ENCODE peak calls at places on chromosomes 7 and 10, in nine cellular contexts. D is astrocyte of the spinal cord, A is epithelial cell of proximal tubule, B is testis, O is A549, X is fibroblast of pulmonary artery, Q is body of pancreas, L is AG10803, N is GM12864. S is an unnamed sample.

GRCh38 chr7:2203551-2204300 is 29.0 kb downstream of the MAD1L1 start:
- DNase-seq in D (no peak), A (no peak), B (no peak), O (no peak), X (peak), Q (no peak), L (no peak), N (peak), S (no peak)

GRCh38 chr10:31147220-31147608 is 115.5 kb upstream of the ZNF438 start:
- DNase-seq in D (peak), A (no peak), B (no peak), O (peak), X (peak), Q (no peak), L (peak), N (no peak), S (no peak)

GRCh38 chr7:28318126-28318762 is 94.1 kb upstream of the CREB5 start:
- DNase-seq in D (no peak), A (no peak), B (no peak), O (no peak), X (no peak), Q (no peak), L (peak), N (no peak), S (no peak)

GRCh38 chr10:44465430-44466115 is 80.7 kb upstream of the CXCL12 start:
- DNase-seq in D (peak), A (no peak), B (no peak), O (no peak), X (no peak), Q (no peak), L (no peak), N (no peak), S (no peak)

GRCh38 chr7:27101188-27101905 is 1.1 kb downstream of the HOXA2 start:
- DNase-seq in D (peak), A (no peak), B (no peak), O (no peak), X (peak), Q (no peak), L (no peak), N (no peak), S (no peak)

GRCh38 chr10:3226960-3227724 is 54.6 kb upstream of the PITRM1 start:
- DNase-seq in D (peak), A (peak), B (no peak), O (peak), X (peak), Q (no peak), L (peak), N (no peak), S (peak)

GRCh38 chr7:158992759-158993158 is 136.4 kb downstream of the DYNC2I1 start:
- DNase-seq in D (no peak), A (no peak), B (no peak), O (no peak), X (no peak), Q (no peak), L (no peak), N (no peak), S (no peak)

GRCh38 chr10:5584895-5585516 is 60.2 kb downstream of the CALML3 start:
- DNase-seq in D (peak), A (peak), B (no peak), O (peak), X (peak), Q (no peak), L (peak), N (peak), S (peak)

GRCh38 chr7:77439572-77439971 is 23.4 kb upstream of the GSAP start:
- DNase-seq in D (no peak), A (no peak), B (peak), O (peak), X (no peak), Q (peak), L (peak), N (no peak), S (no peak)

GRCh38 chr10:62811159-62811875 is 4.8 kb downstream of the EGR2 start:
- DNase-seq in D (no peak), A (no peak), B (no peak), O (no peak), X (no peak), Q (no peak), L (no peak), N (peak), S (no peak)

GRCh38 chr10:119495545-119495944 is 47.0 kb downstream of the RGS10 start:
- DNase-seq in D (no peak), A (no peak), B (no peak), O (no peak), X (no peak), Q (no peak), L (no peak), N (no peak), S (no peak)

GRCh38 chr7:123871998-123872867 is 27.3 kb downstream of the HYAL4 start:
- DNase-seq in D (peak), A (no peak), B (peak), O (peak), X (peak), Q (peak), L (peak), N (peak), S (peak)

GRCh38 chr7:100171087-100171681 is 2.8 kb upstream of the GAL3ST4 start:
- DNase-seq in D (no peak), A (no peak), B (peak), O (no peak), X (no peak), Q (no peak), L (no peak), N (no peak), S (no peak)

GRCh38 chr7:14020339-14020900 is 31.0 kb upstream of the ETV1 start:
- DNase-seq in D (peak), A (no peak), B (no peak), O (no peak), X (peak), Q (no peak), L (no peak), N (no peak), S (no peak)

GRCh38 chr10:120493411-120494312 is 36.6 kb downstream of the PLPP4 start:
- DNase-seq in D (no peak), A (no peak), B (no peak), O (no peak), X (no peak), Q (no peak), L (no peak), N (peak), S (no peak)

GRCh38 chr7:139725077-139725476 is 52.7 kb downstream of the HIPK2 start:
- DNase-seq in D (peak), A (no peak), B (no peak), O (no peak), X (peak), Q (no peak), L (peak), N (peak), S (peak)

GRCh38 chr10:86362129-86362527 is 4.5 kb downstream of the GRID1 start:
- DNase-seq in D (no peak), A (no peak), B (no peak), O (no peak), X (no peak), Q (peak), L (no peak), N (no peak), S (no peak)

GRCh38 chr7:11988186-11988585 is 156.2 kb upstream of the THSD7A start:
- DNase-seq in D (no peak), A (no peak), B (no peak), O (no peak), X (no peak), Q (no peak), L (no peak), N (no peak), S (no peak)

GRCh38 chr7:24717247-24717622 is 40.0 kb downstream of the GSDME start:
- DNase-seq in D (no peak), A (no peak), B (no peak), O (no peak), X (no peak), Q (no peak), L (no peak), N (no peak), S (no peak)

GRCh38 chr7:159127691-159128642 is 16.7 kb downstream of the VIPR2 start:
- DNase-seq in D (no peak), A (no peak), B (no peak), O (no peak), X (no peak), Q (no peak), L (no peak), N (no peak), S (no peak)

GRCh38 chr10:59006511-59007306 is 169.7 kb upstream of the PHYHIPL start:
- DNase-seq in D (peak), A (peak), B (peak), O (peak), X (peak), Q (peak), L (peak), N (no peak), S (peak)

GRCh38 chr10:80199828-80200227 is 5.5 kb downstream of the ANXA11 start:
- DNase-seq in D (peak), A (no peak), B (peak), O (no peak), X (peak), Q (peak), L (peak), N (no peak), S (peak)

GRCh38 chr10:21399392-21400015 is 126.0 kb downstream of the SKIDA1 start:
- DNase-seq in D (peak), A (peak), B (no peak), O (peak), X (peak), Q (no peak), L (peak), N (no peak), S (peak)

GRCh38 chr10:14093735-14094484 is 236.8 kb downstream of the FRMD4A start:
- DNase-seq in D (peak), A (no peak), B (no peak), O (peak), X (peak), Q (no peak), L (peak), N (no peak), S (no peak)

GRCh38 chr10:103849880-103850571 is 5.3 kb downstream of the SH3PXD2A start:
- DNase-seq in D (peak), A (peak), B (no peak), O (no peak), X (peak), Q (no peak), L (peak), N (no peak), S (no peak)

GRCh38 chr10:22620140-22620857 is 94.1 kb downstream of the PIP4K2A start:
- DNase-seq in D (peak), A (peak), B (no peak), O (peak), X (peak), Q (peak), L (peak), N (no peak), S (peak)

GRCh38 chr10:114265392-114266053 is 26.5 kb downstream of the VWA2 start:
- DNase-seq in D (no peak), A (no peak), B (peak), O (no peak), X (no peak), Q (no peak), L (peak), N (no peak), S (no peak)

GRCh38 chr10:77463967-77464745 is 173.5 kb downstream of the KCNMA1 start:
- DNase-seq in D (peak), A (no peak), B (no peak), O (no peak), X (peak), Q (no peak), L (peak), N (no peak), S (no peak)

GRCh38 chr10:114393886-114394285 is 10.4 kb downstream of the AFAP1L2 start:
- DNase-seq in D (no peak), A (no peak), B (no peak), O (no peak), X (no peak), Q (no peak), L (no peak), N (no peak), S (no peak)

GRCh38 chr10:114343623-114344306 is 60.5 kb downstream of the AFAP1L2 start:
- DNase-seq in D (peak), A (no peak), B (no peak), O (no peak), X (no peak), Q (no peak), L (no peak), N (no peak), S (no peak)

GRCh38 chr7:2633538-2634264 is 1.9 kb downstream of the TTYH3 start:
- DNase-seq in D (peak), A (no peak), B (peak), O (peak), X (peak), Q (no peak), L (peak), N (no peak), S (peak)

GRCh38 chr10:33434948-33435347 is 100.5 kb upstream of the NRP1 start:
- DNase-seq in D (no peak), A (no peak), B (no peak), O (no peak), X (no peak), Q (no peak), L (no peak), N (no peak), S (no peak)

DNA sequence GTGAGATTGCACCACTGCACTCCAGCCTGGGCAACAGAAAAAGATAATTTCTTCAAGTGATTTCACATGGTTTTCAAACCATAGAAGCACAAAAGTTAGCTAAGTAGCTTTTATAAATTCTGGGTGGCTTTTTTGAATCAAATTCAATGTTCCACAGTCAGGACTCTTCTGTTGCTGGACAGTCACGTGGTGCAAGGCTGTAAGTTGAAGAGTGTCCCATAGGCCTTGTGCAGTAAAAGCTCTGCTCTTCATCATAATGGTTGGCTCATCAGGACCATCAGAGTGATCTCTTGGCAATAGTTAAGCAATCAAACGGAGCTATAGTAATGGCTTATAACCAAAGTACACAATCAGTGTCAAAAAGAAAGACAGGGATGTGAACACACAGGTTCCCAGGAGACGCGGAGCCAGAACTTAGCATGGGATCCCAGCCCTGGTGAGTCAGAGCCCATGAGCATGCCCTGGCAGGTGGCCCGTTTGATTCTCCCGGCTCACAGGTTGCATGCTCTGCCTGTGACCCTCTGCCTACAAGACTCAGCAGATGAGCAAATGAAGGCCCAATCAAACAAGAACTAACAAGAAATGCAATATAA is 10.8 kb upstream of the GPNMB start:
- DNase-seq in D (peak), A (peak), B (no peak), O (no peak), X (peak), Q (no peak), L (peak), N (no peak), S (no peak)
- TF ChIP-seq CTCF in D (no peak), A (no peak), B (no peak), O (no peak), X (no peak), Q (no peak), L (no peak), N (no peak), S (no peak)

DNA sequence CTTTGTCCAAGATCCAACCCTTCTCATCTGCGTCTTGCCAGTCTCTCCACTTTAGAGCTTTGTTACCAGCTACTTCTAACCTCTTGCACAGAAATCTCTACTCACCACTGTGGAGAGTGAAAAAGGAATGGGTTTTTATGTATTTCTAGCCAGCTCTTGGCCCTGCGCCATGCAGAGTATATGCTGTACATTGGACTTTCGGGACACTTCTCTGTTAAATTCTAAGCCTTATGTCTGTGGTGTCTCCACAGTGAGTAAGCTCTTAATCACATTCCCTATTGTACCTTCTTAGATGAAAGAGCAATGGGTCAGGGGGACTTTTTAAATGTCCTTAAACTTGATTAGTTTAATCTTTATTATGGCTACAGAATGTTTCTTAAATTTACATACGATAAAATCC is 253.0 kb upstream of the C7orf33 start:
- DNase-seq in D (no peak), A (no peak), B (no peak), O (no peak), X (no peak), Q (no peak), L (no peak), N (no peak), S (no peak)
- H3K4me3 ChIP-seq in D (no peak), A (no peak), B (no peak), O (no peak), X (no peak), Q (no peak), L (no peak), N (no peak), S (no peak)

DNA sequence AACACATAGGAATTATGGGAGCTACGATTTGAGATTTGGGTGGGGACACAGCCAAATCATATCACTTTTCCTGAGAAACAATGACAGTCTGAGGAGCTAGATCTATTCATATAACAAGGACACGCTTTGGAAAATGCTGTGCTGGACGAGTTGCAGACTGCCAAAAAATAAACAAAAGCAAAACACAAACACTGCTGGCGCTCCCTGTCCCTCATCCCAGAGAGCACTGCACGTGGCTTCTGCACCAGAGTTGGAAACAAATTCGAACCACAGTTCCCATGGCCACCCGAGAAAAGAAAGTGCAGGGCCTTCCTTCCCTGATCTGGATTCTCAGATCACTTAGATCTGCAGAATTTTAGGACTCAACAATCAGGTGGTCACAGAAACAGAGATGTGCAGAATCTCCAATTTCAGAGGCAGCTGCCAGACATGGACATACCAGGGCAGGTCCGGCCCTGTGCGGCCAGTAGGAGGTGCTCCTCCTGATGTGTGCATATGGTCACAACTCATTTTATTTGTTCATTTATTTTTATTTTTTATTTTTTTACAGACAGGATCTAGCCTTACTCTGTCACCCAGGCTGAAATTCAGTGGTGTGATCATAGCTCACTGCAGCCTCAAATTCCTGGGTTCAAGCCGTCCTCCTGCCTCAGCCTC is 35.1 kb upstream of the ECHDC3 start:
- DNase-seq in D (no peak), A (no peak), B (no peak), O (no peak), X (no peak), Q (no peak), L (no peak), N (no peak), S (no peak)
- TF ChIP-seq CTCF in D (peak), A (peak), B (no peak), O (no peak), X (no peak), Q (no peak), L (no peak), N (peak), S (no peak)

GRCh38 chr7:106069471-106070200 is 42.5 kb downstream of the SYPL1 start:
- DNase-seq in D (no peak), A (no peak), B (no peak), O (no peak), X (no peak), Q (no peak), L (no peak), N (no peak), S (no peak)

GRCh38 chr7:106070567-106071254 is 41.4 kb downstream of the SYPL1 start:
- DNase-seq in D (no peak), A (no peak), B (no peak), O (no peak), X (no peak), Q (no peak), L (no peak), N (no peak), S (no peak)

GRCh38 chr7:106071356-106071998 is 40.6 kb downstream of the SYPL1 start:
- DNase-seq in D (no peak), A (no peak), B (no peak), O (no peak), X (peak), Q (no peak), L (no peak), N (peak), S (no peak)

GRCh38 chr7:106068986-106069385 is 43.1 kb downstream of the SYPL1 start:
- DNase-seq in D (no peak), A (no peak), B (no peak), O (no peak), X (no peak), Q (no peak), L (peak), N (no peak), S (no peak)

DNA sequence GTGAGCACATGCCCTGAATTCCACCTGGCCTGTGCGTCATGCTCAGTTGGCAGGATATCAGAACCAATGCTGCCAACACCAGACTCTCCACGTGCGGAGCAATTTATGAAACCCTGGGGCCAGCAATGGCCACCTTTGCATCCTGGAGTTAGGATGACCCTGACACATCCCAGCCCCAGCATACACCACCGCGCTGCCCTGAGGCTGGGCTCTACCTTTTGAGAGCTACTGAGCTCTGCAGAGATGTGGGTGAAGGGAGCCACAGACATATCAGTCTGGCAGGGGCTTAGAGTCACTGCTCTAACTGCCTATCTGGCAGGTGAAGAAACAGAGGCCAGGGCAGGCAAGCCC is 41.9 kb downstream of the SYPL1 start:
- DNase-seq in D (no peak), A (no peak), B (no peak), O (no peak), X (no peak), Q (peak), L (no peak), N (no peak), S (no peak)
- H3K4me3 ChIP-seq in D (no peak), A (no peak), B (no peak), O (no peak), X (no peak), Q (no peak), L (no peak), N (no peak), S (no peak)